ENCODE peak calls at places on chromosomes 11 and 22, in eight cellular contexts. V is prostate gland, L is AG04450, W is psoas muscle, S is endodermal cell, C is GM13977, B is mesothelial cell of epicardium, T is pancreas. N is an unnamed sample.

GRCh38 chr11:130327716-130328115 is 13.0 kb upstream of the ZBTB44 start:
- DNase-seq in V (no peak), L (no peak), W (no peak), S (no peak), C (no peak), B (no peak), T (no peak), N (no peak)

GRCh38 chr11:616320-617220 is 820 bp upstream of the IRF7 start:
- DNase-seq in V (no peak), L (no peak), W (no peak), S (no peak), C (no peak), B (no peak), T (peak), N (no peak)

GRCh38 chr22:29758068-29758622 is 8.7 kb downstream of the ZMAT5 start:
- DNase-seq in V (no peak), L (no peak), W (no peak), S (no peak), C (no peak), B (no peak), T (no peak), N (no peak)

GRCh38 chr11:66100272-66101037 is 30.4 kb downstream of the PACS1 start:
- DNase-seq in V (peak), L (no peak), W (peak), S (no peak), C (peak), B (no peak), T (peak), N (peak)

GRCh38 chr11:12664410-12664809 is 9.8 kb upstream of the TEAD1 start:
- DNase-seq in V (no peak), L (no peak), W (no peak), S (no peak), C (no peak), B (no peak), T (no peak), N (no peak)

GRCh38 chr11:116590844-116591575 is 181.8 kb downstream of the BUD13 start:
- DNase-seq in V (no peak), L (no peak), W (no peak), S (no peak), C (no peak), B (no peak), T (no peak), N (no peak)

GRCh38 chr11:78453140-78453935 is 35.7 kb upstream of the GAB2 start:
- DNase-seq in V (no peak), L (no peak), W (no peak), S (no peak), C (peak), B (no peak), T (no peak), N (peak)

GRCh38 chr11:38950882-38951281 is 2352.8 kb upstream of the RAG2 start:
- DNase-seq in V (no peak), L (no peak), W (no peak), S (no peak), C (no peak), B (no peak), T (no peak), N (no peak)

GRCh38 chr11:2748061-2748813 is 48.4 kb upstream of the KCNQ1OT1 start:
- DNase-seq in V (no peak), L (no peak), W (peak), S (no peak), C (no peak), B (no peak), T (peak), N (no peak)

DNA sequence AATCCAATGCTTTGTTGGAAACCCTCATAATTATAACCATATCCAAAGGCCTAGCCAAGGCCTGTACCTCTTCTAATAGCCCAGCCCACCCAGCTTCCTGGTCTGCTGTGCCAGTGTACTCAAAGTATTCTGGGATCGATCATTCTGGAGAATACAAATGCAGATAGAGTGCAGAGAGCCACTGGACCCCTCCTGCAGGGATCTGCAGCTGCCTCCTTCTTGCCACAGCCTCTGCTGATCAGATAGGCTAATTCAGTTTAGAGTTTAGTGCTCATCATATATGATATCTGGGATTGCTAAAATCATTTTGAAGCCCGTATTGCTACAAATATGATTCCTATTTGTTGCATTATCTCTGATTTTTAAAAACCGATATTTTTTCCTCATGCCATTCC is 17.5 kb downstream of the CASP5 start:
- DNase-seq in V (no peak), L (no peak), W (no peak), S (no peak), C (no peak), B (no peak), T (no peak), N (no peak)
- TF ChIP-seq CTCF in V (no peak), L (no peak), W (no peak), S (no peak), C (no peak), B (no peak), T (no peak), N (no peak)

GRCh38 chr22:19168088-19168890 is 10.2 kb downstream of the SLC25A1 start:
- DNase-seq in V (no peak), L (no peak), W (no peak), S (peak), C (no peak), B (no peak), T (no peak), N (no peak)

GRCh38 chr22:19167106-19167869 is 11.2 kb downstream of the SLC25A1 start:
- DNase-seq in V (no peak), L (no peak), W (no peak), S (no peak), C (no peak), B (no peak), T (no peak), N (no peak)

GRCh38 chr22:19166421-19166820 is 12.1 kb downstream of the SLC25A1 start:
- DNase-seq in V (no peak), L (no peak), W (no peak), S (no peak), C (no peak), B (no peak), T (no peak), N (no peak)

GRCh38 chr22:19169002-19169946 is 9.3 kb downstream of the SLC25A1 start:
- DNase-seq in V (no peak), L (no peak), W (no peak), S (peak), C (no peak), B (peak), T (peak), N (no peak)

DNA sequence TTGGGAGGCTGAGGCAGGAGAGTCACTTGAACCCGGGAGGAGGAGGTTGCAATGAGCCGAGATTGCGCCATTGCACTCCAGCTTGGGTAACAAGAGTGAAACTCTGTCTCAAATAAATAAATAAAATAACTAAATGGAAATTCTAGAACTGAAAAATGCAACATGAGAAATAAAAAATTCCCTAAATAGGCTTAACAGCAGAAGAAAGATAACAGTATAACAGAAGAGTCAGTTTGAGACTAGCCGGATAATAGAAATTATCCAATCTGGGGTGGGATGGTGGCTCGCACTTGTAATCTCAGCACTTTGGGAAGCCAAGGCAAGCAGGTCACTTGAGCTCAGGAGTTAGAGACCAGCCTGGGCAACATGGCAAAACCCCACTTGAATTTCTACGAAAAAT is 14.1 kb downstream of the SLC25A1 start:
- DNase-seq in V (no peak), L (no peak), W (no peak), S (no peak), C (no peak), B (no peak), T (no peak), N (no peak)
- TF ChIP-seq CTCF in V (no peak), L (no peak), W (no peak), S (no peak), C (no peak), B (no peak), T (no peak), N (no peak)

GRCh38 chr11:70046089-70046488 is 32.0 kb upstream of the ANO1 start:
- DNase-seq in V (no peak), L (no peak), W (no peak), S (peak), C (no peak), B (no peak), T (no peak), N (no peak)

GRCh38 chr11:70050243-70050642 is 27.9 kb upstream of the ANO1 start:
- DNase-seq in V (no peak), L (no peak), W (no peak), S (no peak), C (no peak), B (no peak), T (no peak), N (no peak)

GRCh38 chr11:70049045-70049444 is 29.1 kb upstream of the ANO1 start:
- DNase-seq in V (no peak), L (no peak), W (no peak), S (no peak), C (no peak), B (no peak), T (no peak), N (no peak)

GRCh38 chr11:70043482-70043881 is 34.6 kb upstream of the ANO1 start:
- DNase-seq in V (no peak), L (no peak), W (no peak), S (no peak), C (no peak), B (no peak), T (no peak), N (no peak)

GRCh38 chr11:70048279-70049024 is 29.7 kb upstream of the ANO1 start:
- DNase-seq in V (peak), L (no peak), W (no peak), S (peak), C (no peak), B (no peak), T (no peak), N (no peak)
- TF ChIP-seq CTCF in V (no peak), L (peak), W (no peak), S (peak), C (peak), B (no peak), T (no peak), N (no peak)

DNA sequence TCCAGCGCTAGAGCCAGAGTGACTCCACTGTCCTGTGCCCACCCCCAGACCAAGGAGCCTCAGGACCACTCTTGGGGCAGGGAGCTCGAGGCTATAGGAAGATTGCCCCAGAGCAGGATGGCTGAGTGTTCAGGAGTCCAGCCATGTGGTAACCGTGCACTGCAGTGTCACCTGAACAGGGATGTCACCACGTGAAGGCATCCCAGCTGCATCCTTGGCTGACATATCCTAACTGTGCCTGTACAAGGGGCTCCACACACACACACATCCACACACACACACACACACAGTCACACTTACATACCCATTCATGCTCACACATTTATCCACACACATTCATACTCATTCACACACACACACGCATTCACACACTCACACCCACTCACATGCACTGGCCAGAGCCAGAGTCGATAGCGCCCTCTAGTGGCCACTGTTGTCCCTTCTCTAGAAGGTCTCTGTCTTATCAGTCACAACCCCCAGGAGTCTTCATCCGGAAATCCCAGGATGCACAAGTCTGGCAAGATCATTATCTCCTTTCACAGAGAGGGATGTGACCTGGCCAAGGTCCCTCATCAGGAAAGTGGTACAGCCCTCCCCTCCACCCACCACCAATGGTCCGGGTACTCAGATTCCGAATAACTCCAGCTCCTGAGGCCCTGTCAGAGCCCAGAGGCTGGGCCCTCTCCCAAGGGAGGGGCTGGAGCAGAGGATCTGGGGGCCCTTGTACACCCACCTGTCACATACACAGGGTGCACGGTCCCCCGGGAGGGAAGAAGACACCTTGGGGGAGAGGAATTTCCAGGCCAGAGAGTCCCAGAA is 55.1 kb downstream of the IGLL5 start:
- DNase-seq in V (no peak), L (no peak), W (no peak), S (peak), C (peak), B (peak), T (peak), N (peak)
- TF ChIP-seq CTCF in V (no peak), L (peak), W (peak), S (peak), C (peak), B (peak), T (peak), N (peak)

GRCh38 chr11:67410369-67410831 is 5.1 kb upstream of the CARNS1 start:
- DNase-seq in V (no peak), L (no peak), W (no peak), S (no peak), C (no peak), B (no peak), T (no peak), N (no peak)

GRCh38 chr11:67410984-67411784 is 4.3 kb upstream of the CARNS1 start:
- DNase-seq in V (no peak), L (no peak), W (no peak), S (peak), C (no peak), B (no peak), T (no peak), N (no peak)

GRCh38 chr11:67408437-67409200 is 4.7 kb downstream of the TBC1D10C start:
- DNase-seq in V (no peak), L (no peak), W (no peak), S (no peak), C (no peak), B (no peak), T (no peak), N (no peak)

GRCh38 chr11:67409261-67409666 is 5.4 kb downstream of the TBC1D10C start:
- DNase-seq in V (no peak), L (no peak), W (no peak), S (no peak), C (peak), B (no peak), T (no peak), N (peak)

DNA sequence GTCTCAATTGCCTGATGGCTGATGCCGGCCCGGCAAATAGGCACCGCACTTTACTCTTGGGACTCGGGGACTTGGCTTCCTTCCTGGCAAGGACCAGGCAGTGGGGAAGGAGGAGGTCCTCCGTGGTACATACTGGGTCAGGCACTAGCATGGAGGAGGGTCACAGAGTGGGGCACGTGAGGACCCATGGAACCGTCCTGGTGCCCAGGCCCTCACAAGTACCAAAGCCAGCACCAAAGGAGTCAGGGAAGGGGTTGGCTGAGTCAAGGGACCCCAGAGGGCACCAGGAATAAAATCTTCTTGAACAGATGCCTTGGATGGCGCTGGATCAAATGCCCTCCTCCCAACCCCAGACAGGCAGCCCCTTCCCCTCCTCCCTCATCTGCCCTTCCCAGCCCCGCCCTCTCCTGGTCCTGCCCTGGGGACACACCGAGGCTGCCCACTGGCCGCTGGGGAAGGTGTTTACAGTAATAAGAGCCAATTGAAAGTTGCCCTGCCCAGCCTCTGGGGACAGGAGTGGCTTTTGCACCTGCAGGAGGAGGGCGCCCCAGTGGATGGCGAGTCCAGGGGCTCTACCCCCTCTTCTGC is 5.6 kb upstream of the CARNS1 start:
- DNase-seq in V (no peak), L (no peak), W (no peak), S (peak), C (no peak), B (no peak), T (peak), N (no peak)
- TF ChIP-seq CTCF in V (no peak), L (no peak), W (no peak), S (no peak), C (no peak), B (no peak), T (no peak), N (no peak)

GRCh38 chr11:21511835-21512440 is 680.9 kb upstream of the ANO5 start:
- DNase-seq in V (peak), L (no peak), W (peak), S (peak), C (peak), B (peak), T (peak), N (peak)
- TF ChIP-seq CTCF in V (no peak), L (no peak), W (peak), S (peak), C (peak), B (peak), T (no peak), N (peak)

DNA sequence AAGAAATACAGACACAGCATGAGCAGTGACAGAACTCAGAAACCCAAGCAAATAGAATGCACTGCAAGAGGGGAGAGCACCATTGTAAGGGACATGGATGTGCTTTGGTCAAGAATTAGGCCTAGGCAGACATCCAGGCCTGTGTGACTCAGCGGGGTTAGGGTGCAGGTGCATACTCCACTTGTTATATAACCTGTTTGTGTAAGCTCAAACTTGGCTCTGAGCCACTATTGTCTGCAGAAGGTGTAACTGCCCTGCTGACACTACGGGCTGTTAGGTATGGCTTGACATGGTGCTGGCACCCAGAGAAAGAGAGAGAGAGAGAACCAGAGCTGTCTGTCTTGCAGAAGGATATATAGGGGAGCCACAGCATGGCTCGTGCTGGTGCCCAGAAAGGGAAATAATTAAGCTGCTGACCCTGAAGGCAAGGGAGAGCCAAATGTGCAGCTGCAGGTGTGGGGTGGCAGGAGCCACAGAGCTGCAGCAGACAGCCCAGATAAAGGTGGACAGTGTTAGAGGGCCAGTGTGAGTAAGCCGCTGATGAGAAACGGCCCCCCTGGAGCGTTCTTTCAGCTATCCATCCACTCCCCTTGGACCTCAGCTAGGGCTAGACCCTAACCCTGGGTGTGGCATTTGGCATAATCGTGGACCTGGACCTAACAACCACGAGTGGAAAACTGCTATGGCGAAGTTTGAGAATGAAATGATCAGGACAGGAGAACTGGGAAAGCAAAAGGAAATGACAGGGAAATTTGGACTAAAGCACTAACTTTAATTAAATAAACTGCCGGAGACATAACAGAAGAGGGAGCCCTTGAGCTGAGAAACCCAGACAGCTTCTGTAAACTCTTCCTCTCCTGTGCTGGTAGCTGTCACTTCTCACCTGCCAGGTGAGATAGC is 253.0 kb upstream of the CCDC179 start:
- DNase-seq in V (peak), L (no peak), W (no peak), S (peak), C (peak), B (no peak), T (peak), N (peak)
- TF ChIP-seq CTCF in V (no peak), L (peak), W (peak), S (peak), C (peak), B (peak), T (no peak), N (peak)

DNA sequence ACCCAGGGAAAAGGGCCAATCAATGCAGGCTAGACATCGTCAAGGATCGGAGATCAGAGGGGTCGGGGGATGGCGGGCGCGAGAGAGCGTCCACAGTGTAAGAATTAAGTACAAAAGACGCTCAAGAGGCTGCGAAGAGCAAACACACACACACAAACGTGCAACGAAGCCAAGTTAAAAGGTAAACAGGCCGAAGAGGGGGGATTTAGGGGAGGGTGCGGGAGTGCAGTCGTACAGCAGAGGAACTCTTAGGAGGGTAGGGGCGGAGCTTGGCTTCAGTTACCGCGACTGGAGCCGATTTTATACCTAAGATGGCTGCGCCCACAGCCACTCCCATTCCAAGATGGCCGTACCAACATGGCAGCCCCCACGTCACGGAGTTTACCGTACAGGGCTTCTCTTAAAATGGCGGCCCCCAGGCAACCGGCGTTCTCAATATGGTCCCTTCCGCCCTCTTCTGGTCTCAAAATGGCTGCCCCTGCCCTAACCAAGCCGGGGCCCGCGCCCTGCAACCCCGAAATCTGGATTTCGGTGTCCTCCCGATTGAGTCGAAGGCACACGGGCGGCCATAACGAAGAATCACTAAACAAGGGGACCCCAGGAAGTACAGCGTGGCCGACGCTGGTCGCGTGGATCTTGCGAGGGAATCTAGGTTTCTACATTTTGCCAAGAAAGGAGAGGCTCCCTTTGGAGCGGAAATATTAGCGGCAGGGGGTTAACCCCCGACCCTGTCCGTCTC is 2.0 kb downstream of the GNG3 start:
- DNase-seq in V (peak), L (peak), W (peak), S (peak), C (peak), B (peak), T (peak), N (peak)
- TF ChIP-seq CTCF in V (no peak), L (no peak), W (no peak), S (no peak), C (peak), B (no peak), T (no peak), N (no peak)